ENCODE peak calls at places on chromosomes 13 and 19, in nine cellular contexts. Y, U, L, D, A, C, J, P and S are unnamed samples.

GRCh38 chr13:52738719-52739467 is 727 bp downstream of the CNMD start:
- DNase-seq in Y (no peak), U (no peak), L (no peak), D (no peak), A (peak), C (peak), J (peak), P (no peak), S (no peak)

GRCh38 chr13:76632388-76633044 is 253.7 kb downstream of the KCTD12 start:
- DNase-seq in Y (no peak), U (no peak), L (no peak), D (no peak), A (no peak), C (peak), J (no peak), P (no peak), S (no peak)

GRCh38 chr13:41756198-41756885 is 204.6 kb downstream of the VWA8 start:
- DNase-seq in Y (no peak), U (no peak), L (peak), D (no peak), A (no peak), C (no peak), J (no peak), P (no peak), S (no peak)

GRCh38 chr13:27079421-27079958 is 92.1 kb downstream of the USP12 start:
- DNase-seq in Y (no peak), U (no peak), L (peak), D (peak), A (no peak), C (peak), J (no peak), P (peak), S (no peak)

GRCh38 chr13:106350208-106350607 is 185.3 kb downstream of the EFNB2 start:
- DNase-seq in Y (no peak), U (no peak), L (no peak), D (no peak), A (no peak), C (no peak), J (no peak), P (no peak), S (peak)

GRCh38 chr19:45630463-45630862 is 8.7 kb downstream of the EML2 start:
- DNase-seq in Y (peak), U (no peak), L (no peak), D (peak), A (no peak), C (no peak), J (peak), P (peak), S (peak)

GRCh38 chr13:29538625-29538976 is 56.9 kb downstream of the SLC7A1 start:
- DNase-seq in Y (no peak), U (no peak), L (no peak), D (no peak), A (no peak), C (no peak), J (no peak), P (no peak), S (no peak)

GRCh38 chr19:35222373-35223005 is 6.0 kb downstream of the FAM187B start:
- DNase-seq in Y (no peak), U (no peak), L (no peak), D (no peak), A (no peak), C (no peak), J (no peak), P (no peak), S (no peak)

GRCh38 chr19:7522923-7523667 is 671 bp downstream of the MCOLN1 start:
- DNase-seq in Y (no peak), U (no peak), L (no peak), D (no peak), A (no peak), C (no peak), J (no peak), P (peak), S (no peak)

GRCh38 chr13:110897024-110897423 is 17.8 kb downstream of the ANKRD10 start:
- DNase-seq in Y (no peak), U (no peak), L (no peak), D (no peak), A (no peak), C (no peak), J (no peak), P (no peak), S (no peak)

GRCh38 chr13:33934343-33934742 is 116.4 kb downstream of the RFC3 start:
- DNase-seq in Y (no peak), U (no peak), L (no peak), D (no peak), A (no peak), C (no peak), J (no peak), P (no peak), S (no peak)

GRCh38 chr13:75547917-75548316 is 1.7 kb upstream of the UCHL3 start:
- DNase-seq in Y (no peak), U (no peak), L (no peak), D (no peak), A (no peak), C (no peak), J (no peak), P (no peak), S (no peak)

GRCh38 chr13:50712469-50712868 is 131.0 kb downstream of the DLEU7 start:
- DNase-seq in Y (no peak), U (no peak), L (no peak), D (no peak), A (no peak), C (no peak), J (no peak), P (no peak), S (no peak)

GRCh38 chr13:83221813-83222241 is 660.4 kb downstream of the SLITRK1 start:
- DNase-seq in Y (peak), U (no peak), L (no peak), D (peak), A (no peak), C (no peak), J (no peak), P (peak), S (no peak)

GRCh38 chr19:8846819-8847218 is 14.6 kb downstream of the MBD3L1 start:
- DNase-seq in Y (no peak), U (no peak), L (no peak), D (no peak), A (no peak), C (no peak), J (no peak), P (no peak), S (no peak)

GRCh38 chr13:113116871-113117271 is 5.7 kb upstream of the F10 start:
- DNase-seq in Y (no peak), U (no peak), L (no peak), D (no peak), A (no peak), C (no peak), J (no peak), P (no peak), S (no peak)

GRCh38 chr13:48600374-48601364 is 53.1 kb upstream of the CYSLTR2 start:
- DNase-seq in Y (no peak), U (no peak), L (no peak), D (peak), A (no peak), C (no peak), J (no peak), P (peak), S (no peak)

GRCh38 chr19:13160557-13160956 is 10.3 kb downstream of the IER2 start:
- DNase-seq in Y (no peak), U (no peak), L (no peak), D (no peak), A (no peak), C (no peak), J (no peak), P (peak), S (no peak)

GRCh38 chr19:36245210-36246005 is 30.5 kb downstream of the ZNF146 start:
- DNase-seq in Y (no peak), U (no peak), L (no peak), D (no peak), A (no peak), C (peak), J (no peak), P (no peak), S (no peak)